ENCODE peak calls at places on chromosomes 12 and 14, in nine cellular contexts. G is body of pancreas, F is endodermal cell, U is thyroid gland, T is lung, J is Peyer's patch, S is left ventricle myocardium inferior, W is H7, H is upper lobe of right lung. L is an unnamed sample. For H3K27me3, the result is how much of the 10 kb centered on the place peaks cover.

GRCh38 chr12:28882444-28882843 is 266.6 kb upstream of the FAR2 start:
- DNase-seq in G (no peak), F (no peak), U (no peak), T (no peak), J (no peak), S (no peak), W (no peak), H (no peak), L (no peak)

GRCh38 chr12:56338643-56339422 is at the start of gene IL23A:
- DNase-seq in G (no peak), F (peak), U (no peak), T (no peak), J (peak), S (no peak), W (peak), H (no peak), L (peak)

GRCh38 chr14:60986500-60986899 is 5.5 kb downstream of the SLC38A6 start:
- DNase-seq in G (no peak), F (no peak), U (no peak), T (no peak), J (no peak), S (no peak), W (no peak), H (no peak), L (no peak)

GRCh38 chr12:76007640-76008039 is 23.9 kb downstream of the PHLDA1 start:
- DNase-seq in G (no peak), F (peak), U (no peak), T (no peak), J (no peak), S (no peak), W (no peak), H (no peak), L (no peak)

GRCh38 chr12:13171921-13172859 is 24.3 kb upstream of the EMP1 start:
- DNase-seq in G (peak), F (peak), U (peak), T (peak), J (no peak), S (no peak), W (peak), H (no peak), L (peak)

GRCh38 chr14:77485901-77486678 is 12.5 kb downstream of the ISM2 start:
- DNase-seq in G (no peak), F (no peak), U (no peak), T (no peak), J (no peak), S (no peak), W (no peak), H (no peak), L (no peak)

GRCh38 chr14:66231823-66232222 is 254.3 kb upstream of the CCDC196 start:
- DNase-seq in G (no peak), F (no peak), U (no peak), T (no peak), J (no peak), S (no peak), W (no peak), H (no peak), L (no peak)

GRCh38 chr12:132559652-132560420 is 50.5 kb downstream of the LRCOL1 start:
- DNase-seq in G (peak), F (peak), U (peak), T (no peak), J (peak), S (peak), W (peak), H (no peak), L (no peak)

GRCh38 chr14:24237463-24237955 is 4.8 kb downstream of the GMPR2 start:
- DNase-seq in G (no peak), F (peak), U (no peak), T (no peak), J (no peak), S (no peak), W (no peak), H (no peak), L (no peak)

GRCh38 chr14:89383171-89383845 is 33.7 kb downstream of the FOXN3 start:
- DNase-seq in G (no peak), F (no peak), U (no peak), T (no peak), J (no peak), S (no peak), W (no peak), H (no peak), L (no peak)

GRCh38 chr14:65972891-65973290 is 513.3 kb upstream of the CCDC196 start:
- DNase-seq in G (no peak), F (no peak), U (no peak), T (no peak), J (no peak), S (no peak), W (no peak), H (no peak), L (no peak)

GRCh38 chr12:7130791-7131501 is 775 bp downstream of the CLSTN3 start:
- DNase-seq in G (peak), F (peak), U (peak), T (peak), J (peak), S (peak), W (peak), H (peak), L (no peak)

GRCh38 chr14:53793790-53794560 is 162.7 kb downstream of the BMP4 start:
- DNase-seq in G (no peak), F (no peak), U (peak), T (no peak), J (no peak), S (peak), W (no peak), H (no peak), L (no peak)

GRCh38 chr12:22856120-22856699 is 231.2 kb downstream of the ETNK1 start:
- DNase-seq in G (no peak), F (no peak), U (no peak), T (no peak), J (no peak), S (no peak), W (no peak), H (no peak), L (no peak)

GRCh38 chr14:81384900-81385299 is 15.2 kb downstream of the STON2 start:
- DNase-seq in G (no peak), F (no peak), U (peak), T (no peak), J (no peak), S (no peak), W (no peak), H (no peak), L (no peak)

GRCh38 chr14:27253946-27254345 is 656.1 kb upstream of the NOVA1 start:
- DNase-seq in G (no peak), F (no peak), U (no peak), T (no peak), J (no peak), S (no peak), W (no peak), H (no peak), L (no peak)

GRCh38 chr14:70916300-70916699 is 9.0 kb downstream of the PCNX1 start:
- DNase-seq in G (no peak), F (no peak), U (no peak), T (no peak), J (no peak), S (no peak), W (no peak), H (no peak), L (no peak)

GRCh38 chr14:95034806-95035205 is 122.5 kb downstream of the DICER1 start:
- DNase-seq in G (no peak), F (no peak), U (no peak), T (peak), J (no peak), S (no peak), W (no peak), H (peak), L (peak)

GRCh38 chr12:68514807-68515411 is 95.8 kb upstream of the RAP1B start:
- DNase-seq in G (no peak), F (no peak), U (no peak), T (no peak), J (no peak), S (no peak), W (no peak), H (no peak), L (no peak)

GRCh38 chr12:92506460-92506859 is 196.3 kb upstream of the PLEKHG7 start:
- DNase-seq in G (no peak), F (no peak), U (no peak), T (no peak), J (no peak), S (no peak), W (no peak), H (no peak), L (no peak)

GRCh38 chr14:89701079-89702043 is 253.2 kb downstream of the EFCAB11 start:
- DNase-seq in G (peak), F (peak), U (peak), T (peak), J (peak), S (peak), W (peak), H (peak), L (peak)

GRCh38 chr12:131571827-131572226 is 139.1 kb upstream of the SFSWAP start:
- DNase-seq in G (no peak), F (peak), U (no peak), T (no peak), J (no peak), S (no peak), W (no peak), H (no peak), L (no peak)

GRCh38 chr12:55742719-55743130 is at the start of gene GDF11:
- DNase-seq in G (peak), F (peak), U (peak), T (peak), J (peak), S (peak), W (no peak), H (peak), L (no peak)

GRCh38 chr14:46574976-46575375 is 76.6 kb downstream of the RPL10L start:
- DNase-seq in G (no peak), F (no peak), U (no peak), T (no peak), J (no peak), S (no peak), W (no peak), H (no peak), L (no peak)

GRCh38 chr12:56029166-56029519 is 8.3 kb downstream of the IKZF4 start:
- DNase-seq in G (no peak), F (no peak), U (no peak), T (no peak), J (no peak), S (no peak), W (no peak), H (no peak), L (no peak)

GRCh38 chr12:61536525-61536924 is 723.7 kb upstream of the USP15 start:
- DNase-seq in G (no peak), F (no peak), U (no peak), T (no peak), J (no peak), S (no peak), W (no peak), H (no peak), L (no peak)

GRCh38 chr12:109934026-109934425 is 34.0 kb downstream of the TCHP start:
- DNase-seq in G (no peak), F (no peak), U (peak), T (no peak), J (no peak), S (no peak), W (no peak), H (no peak), L (no peak)

GRCh38 chr14:90924618-90925345 is 108.6 kb upstream of the TTC7B start:
- DNase-seq in G (peak), F (no peak), U (peak), T (no peak), J (no peak), S (no peak), W (no peak), H (no peak), L (no peak)

GRCh38 chr14:56126514-56126913 is 8.3 kb downstream of the PELI2 start:
- DNase-seq in G (no peak), F (no peak), U (no peak), T (no peak), J (no peak), S (no peak), W (no peak), H (no peak), L (no peak)

GRCh38 chr14:93319958-93320357 is 12.9 kb downstream of the BTBD7 start:
- DNase-seq in G (no peak), F (no peak), U (no peak), T (no peak), J (no peak), S (no peak), W (no peak), H (no peak), L (no peak)

GRCh38 chr12:44464180-44464579 is 411.9 kb downstream of the NELL2 start:
- DNase-seq in G (no peak), F (no peak), U (no peak), T (no peak), J (no peak), S (no peak), W (peak), H (no peak), L (no peak)

GRCh38 chr12:1130164-1130563 is 139.1 kb downstream of the ERC1 start:
- DNase-seq in G (peak), F (no peak), U (peak), T (peak), J (no peak), S (no peak), W (no peak), H (no peak), L (no peak)

GRCh38 chr12:129440278-129440677 is 463.5 kb downstream of the TMEM132D start:
- DNase-seq in G (no peak), F (no peak), U (no peak), T (no peak), J (no peak), S (no peak), W (no peak), H (no peak), L (no peak)
- H3K27me3 ChIP-seq in G (under half), F (under half), U (under half), T (under half), J (under half), S (under half), W (under half), H (under half), L (under half)

GRCh38 chr12:3537916-3538690 is 47.1 kb downstream of the PRMT8 start:
- DNase-seq in G (no peak), F (peak), U (no peak), T (no peak), J (no peak), S (no peak), W (no peak), H (no peak), L (no peak)
- H3K27me3 ChIP-seq in G (under half), F (under half), U (under half), T (under half), J (under half), S (under half), W (under half), H (under half), L (under half)

GRCh38 chr12:49535921-49536525 is 2.8 kb upstream of the KCNH3 start:
- DNase-seq in G (no peak), F (peak), U (no peak), T (no peak), J (no peak), S (no peak), W (no peak), H (no peak), L (no peak)

GRCh38 chr12:49538740-49539403 is at the start of gene KCNH3:
- DNase-seq in G (peak), F (peak), U (peak), T (peak), J (peak), S (peak), W (peak), H (peak), L (peak)

GRCh38 chr12:49536526-49537195 is 2.2 kb upstream of the KCNH3 start:
- DNase-seq in G (no peak), F (peak), U (no peak), T (no peak), J (no peak), S (no peak), W (no peak), H (no peak), L (no peak)

GRCh38 chr12:49537709-49538601 is 875 bp upstream of the KCNH3 start:
- DNase-seq in G (no peak), F (peak), U (peak), T (no peak), J (no peak), S (no peak), W (peak), H (peak), L (no peak)

DNA sequence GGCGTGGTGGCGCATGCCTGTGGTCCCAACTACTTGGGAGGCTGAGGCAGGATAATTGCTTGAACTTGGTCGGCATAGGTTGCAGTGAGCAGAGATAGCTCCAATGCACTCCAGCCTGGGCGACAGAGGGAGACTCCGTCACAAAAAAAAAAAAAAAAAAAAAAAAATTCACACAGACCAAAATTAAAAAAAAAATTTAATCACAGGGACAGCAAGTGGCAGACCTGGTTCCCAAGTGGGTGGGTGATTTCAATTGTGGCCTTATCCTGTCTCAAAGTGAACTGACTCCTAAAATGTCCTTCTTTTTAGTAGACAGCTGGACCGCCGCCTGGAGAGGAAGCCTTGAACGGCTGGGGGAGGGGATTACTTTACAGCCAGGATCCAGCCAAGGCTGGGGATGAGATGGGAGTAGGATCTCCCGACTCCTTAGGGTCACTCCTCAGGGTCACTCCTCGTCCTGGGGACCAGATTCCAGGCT is 1.6 kb upstream of the KCNH3 start:
- DNase-seq in G (no peak), F (peak), U (no peak), T (no peak), J (no peak), S (no peak), W (peak), H (peak), L (no peak)
- H3K27me3 ChIP-seq in G (under half), F (half or more), U (under half), T (under half), J (under half), S (half or more), W (half or more), H (under half), L (under half)

GRCh38 chr12:30965613-30965985 is 39.1 kb downstream of the TSPAN11 start:
- DNase-seq in G (peak), F (peak), U (peak), T (no peak), J (no peak), S (no peak), W (peak), H (no peak), L (no peak)

GRCh38 chr12:30964896-30965612 is 38.5 kb downstream of the TSPAN11 start:
- DNase-seq in G (no peak), F (no peak), U (no peak), T (no peak), J (no peak), S (no peak), W (no peak), H (peak), L (no peak)

GRCh38 chr12:30969006-30969405 is 42.5 kb downstream of the TSPAN11 start:
- DNase-seq in G (no peak), F (no peak), U (no peak), T (no peak), J (no peak), S (no peak), W (no peak), H (peak), L (no peak)

GRCh38 chr12:30968211-30968610 is 41.7 kb downstream of the TSPAN11 start:
- DNase-seq in G (no peak), F (no peak), U (no peak), T (no peak), J (no peak), S (no peak), W (no peak), H (peak), L (no peak)

DNA sequence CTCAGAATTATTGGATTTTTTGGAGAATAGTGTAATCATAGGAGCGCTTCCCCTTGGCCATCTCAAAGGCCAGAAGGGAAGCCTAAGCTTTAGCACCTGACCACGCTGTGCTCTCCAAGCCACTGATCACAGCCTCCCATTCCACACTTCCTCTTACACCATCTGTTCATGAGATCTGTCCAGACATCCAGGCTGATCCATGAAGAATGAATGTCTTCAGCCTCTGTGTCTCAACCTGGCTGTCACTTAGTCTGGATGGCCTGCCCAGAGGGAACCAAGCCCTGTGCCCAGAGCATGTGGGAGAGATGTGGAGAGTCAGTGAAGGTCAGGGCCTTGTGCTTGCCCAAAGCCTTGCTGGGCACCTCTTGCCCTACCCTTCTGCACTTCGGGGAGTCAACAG is 40.5 kb downstream of the TSPAN11 start:
- DNase-seq in G (no peak), F (no peak), U (no peak), T (no peak), J (no peak), S (no peak), W (no peak), H (peak), L (no peak)
- H3K27me3 ChIP-seq in G (under half), F (under half), U (under half), T (under half), J (under half), S (under half), W (under half), H (under half), L (under half)

GRCh38 chr12:114369088-114369487 is 36.9 kb downstream of the TBX5 start:
- DNase-seq in G (no peak), F (no peak), U (no peak), T (no peak), J (no peak), S (no peak), W (no peak), H (no peak), L (no peak)
- H3K27me3 ChIP-seq in G (under half), F (under half), U (under half), T (under half), J (under half), S (under half), W (under half), H (under half), L (under half)

GRCh38 chr12:34299802-34300193 is 277.5 kb downstream of the ALG10 start:
- DNase-seq in G (no peak), F (no peak), U (no peak), T (no peak), J (no peak), S (no peak), W (no peak), H (no peak), L (peak)

GRCh38 chr12:34297790-34298164 is 275.5 kb downstream of the ALG10 start:
- DNase-seq in G (no peak), F (no peak), U (no peak), T (no peak), J (no peak), S (no peak), W (no peak), H (peak), L (peak)

GRCh38 chr12:34300376-34301250 is 278.3 kb downstream of the ALG10 start:
- DNase-seq in G (no peak), F (no peak), U (no peak), T (no peak), J (no peak), S (no peak), W (no peak), H (no peak), L (peak)

GRCh38 chr12:34298176-34298970 is 276.1 kb downstream of the ALG10 start:
- DNase-seq in G (no peak), F (no peak), U (no peak), T (no peak), J (no peak), S (no peak), W (no peak), H (peak), L (no peak)

DNA sequence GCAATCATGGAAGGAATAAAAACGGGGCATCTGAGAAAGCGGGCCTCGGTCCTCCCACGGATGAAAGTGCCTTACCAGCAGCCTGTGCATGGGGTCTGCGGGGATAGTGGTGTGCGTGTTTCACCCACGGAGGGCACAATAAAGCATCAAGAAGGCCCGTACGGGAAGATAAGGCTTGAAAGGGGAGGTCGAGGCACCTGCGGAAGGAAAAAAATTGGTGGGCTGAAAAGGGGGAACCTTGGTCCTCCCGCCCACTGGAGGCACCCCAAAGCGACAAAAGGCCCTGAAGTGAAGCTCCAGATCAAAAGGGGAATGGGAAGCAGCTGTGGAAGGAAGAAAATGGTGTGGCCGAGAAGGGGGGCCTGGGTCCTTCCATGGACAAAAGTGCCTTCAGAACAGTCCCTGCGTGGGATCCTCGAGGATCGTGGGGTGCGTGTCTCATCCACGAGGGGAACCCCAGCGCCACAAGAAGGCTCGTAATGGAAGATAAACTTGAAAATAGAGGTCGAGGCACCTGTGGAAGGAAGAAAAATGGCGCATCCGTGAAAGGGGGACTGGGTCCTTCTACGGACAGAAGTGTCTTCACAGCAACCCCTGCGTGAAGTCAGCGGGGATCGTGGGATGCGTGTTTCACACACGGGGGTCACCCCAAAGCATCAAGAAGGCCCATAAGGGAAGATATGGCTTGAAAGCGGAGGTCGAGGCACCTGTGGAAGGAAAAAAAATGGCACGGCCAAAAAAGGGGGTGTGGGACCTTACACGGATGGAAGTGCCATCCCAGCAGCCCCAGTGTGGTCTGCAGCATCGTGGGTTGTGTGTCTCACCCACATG is 276.9 kb downstream of the ALG10 start:
- DNase-seq in G (no peak), F (no peak), U (no peak), T (no peak), J (no peak), S (no peak), W (no peak), H (peak), L (peak)
- H3K27me3 ChIP-seq in G (under half), F (under half), U (under half), T (under half), J (under half), S (under half), W (under half), H (under half), L (under half)

L was measured in RWPE2.